ENCODE peak calls at places on chromosomes 3 and 15, in five cellular contexts. N, C, B, V and X are unnamed samples.

GRCh38 chr15:26453914-26454313 is 319.0 kb downstream of the GABRB3 start:
- DNase-seq in N (no peak), V (no peak), C (no peak), B (no peak), X (no peak)

GRCh38 chr3:135368316-135368715 is 573.3 kb downstream of the EPHB1 start:
- DNase-seq in C (no peak), B (no peak), N (no peak), V (no peak), X (no peak)

GRCh38 chr15:26146162-26146561 is 283.0 kb upstream of the ATP10A start:
- DNase-seq in V (no peak), C (no peak), B (no peak), N (no peak), X (no peak)

GRCh38 chr3:14460342-14461005 is 58.1 kb downstream of the SLC6A6 start:
- DNase-seq in N (no peak), B (peak), C (peak), V (no peak), X (no peak)

GRCh38 chr3:137347132-137347531 is 389.3 kb downstream of the IL20RB start:
- DNase-seq in C (no peak), V (no peak), B (no peak), N (no peak), X (no peak)

GRCh38 chr3:133113526-133113925 is 75.3 kb downstream of the TMEM108 start:
- DNase-seq in N (no peak), B (peak), C (peak), V (no peak), X (no peak)

GRCh38 chr3:43879166-43879565 is 188.4 kb downstream of the ABHD5 start:
- DNase-seq in C (no peak), V (no peak), N (no peak), B (peak), X (no peak)

GRCh38 chr3:62142696-62143095 is 230.7 kb downstream of the FEZF2 start:
- DNase-seq in C (no peak), N (no peak), V (no peak), B (no peak), X (no peak)

GRCh38 chr3:67018105-67018788 is 20.1 kb downstream of the KBTBD8 start:
- DNase-seq in C (no peak), N (no peak), B (peak), V (no peak), X (no peak)

GRCh38 chr3:155292133-155292532 is 1.4 kb downstream of the STRIT1 start:
- DNase-seq in B (peak), C (peak), N (no peak), V (no peak), X (no peak)

GRCh38 chr3:79366414-79366813 is 401.4 kb downstream of the ROBO1 start:
- DNase-seq in C (peak), N (no peak), V (no peak), B (peak), X (no peak)

GRCh38 chr15:80780416-80781221 is 1.4 kb downstream of the CEMIP start:
- DNase-seq in N (no peak), B (peak), V (peak), C (no peak), X (no peak)

GRCh38 chr15:78127882-78128281 is 3.4 kb downstream of the CIB2 start:
- DNase-seq in N (no peak), V (no peak), C (no peak), B (no peak), X (no peak)

GRCh38 chr3:152688313-152688712 is 146.6 kb upstream of the P2RY1 start:
- DNase-seq in C (peak), N (no peak), V (peak), B (no peak), X (no peak)

GRCh38 chr3:53157974-53158580 is 2.9 kb upstream of the PRKCD start:
- DNase-seq in C (no peak), N (no peak), V (no peak), B (no peak), X (no peak)

GRCh38 chr15:73747847-73748605 is 5.1 kb downstream of the INSYN1 start:
- DNase-seq in C (no peak), V (no peak), N (no peak), B (no peak), X (no peak)

GRCh38 chr15:38893920-38894259 is 329.3 kb upstream of the RASGRP1 start:
- DNase-seq in V (no peak), C (no peak), N (no peak), B (no peak), X (no peak)

GRCh38 chr15:92810418-92811138 is 89.5 kb upstream of the CHD2 start:
- DNase-seq in B (peak), C (peak), N (no peak), V (peak), X (no peak)

GRCh38 chr15:39589193-39589814 is 8.4 kb downstream of the THBS1 start:
- DNase-seq in N (no peak), C (peak), V (no peak), B (no peak), X (no peak)

GRCh38 chr3:43465109-43465508 is 156.7 kb downstream of the ANO10 start:
- DNase-seq in V (no peak), C (no peak), B (no peak), N (no peak), X (no peak)

GRCh38 chr15:93072440-93073394 is 16.3 kb downstream of the RGMA start:
- DNase-seq in C (peak), B (peak), N (no peak), V (peak), X (no peak)

GRCh38 chr15:29724026-29724425 is 98.2 kb downstream of the TJP1 start:
- DNase-seq in C (no peak), V (no peak), N (no peak), B (no peak), X (no peak)

GRCh38 chr3:108623504-108623903 is 34.0 kb downstream of the DZIP3 start:
- DNase-seq in N (no peak), V (no peak), B (no peak), C (no peak), X (no peak)

GRCh38 chr3:56923546-56924224 is 121.9 kb upstream of the ARHGEF3 start:
- DNase-seq in C (no peak), N (no peak), B (peak), V (no peak), X (no peak)

GRCh38 chr3:31960793-31961431 is 20.1 kb downstream of the OSBPL10 start:
- DNase-seq in C (peak), N (no peak), V (no peak), B (peak), X (no peak)

GRCh38 chr15:74245342-74245931 is 9.3 kb downstream of the CCDC33 start:
- DNase-seq in N (no peak), B (no peak), C (no peak), V (peak), X (no peak)

GRCh38 chr15:70494861-70495571 is 268.3 kb downstream of the UACA start:
- DNase-seq in C (peak), B (peak), V (no peak), N (no peak), X (no peak)

GRCh38 chr3:187920871-187921270 is 175.6 kb upstream of the BCL6 start:
- DNase-seq in V (no peak), N (no peak), B (peak), C (peak), X (no peak)
- TF ChIP-seq CTCF in V (no peak), N (no peak), B (no peak), C (no peak), X (no peak)

GRCh38 chr3:13235079-13235478 is 161.8 kb upstream of the IQSEC1 start:
- DNase-seq in C (no peak), B (no peak), V (no peak), N (no peak), X (no peak)
- TF ChIP-seq CTCF in C (no peak), B (no peak), V (no peak), N (no peak), X (no peak)

DNA sequence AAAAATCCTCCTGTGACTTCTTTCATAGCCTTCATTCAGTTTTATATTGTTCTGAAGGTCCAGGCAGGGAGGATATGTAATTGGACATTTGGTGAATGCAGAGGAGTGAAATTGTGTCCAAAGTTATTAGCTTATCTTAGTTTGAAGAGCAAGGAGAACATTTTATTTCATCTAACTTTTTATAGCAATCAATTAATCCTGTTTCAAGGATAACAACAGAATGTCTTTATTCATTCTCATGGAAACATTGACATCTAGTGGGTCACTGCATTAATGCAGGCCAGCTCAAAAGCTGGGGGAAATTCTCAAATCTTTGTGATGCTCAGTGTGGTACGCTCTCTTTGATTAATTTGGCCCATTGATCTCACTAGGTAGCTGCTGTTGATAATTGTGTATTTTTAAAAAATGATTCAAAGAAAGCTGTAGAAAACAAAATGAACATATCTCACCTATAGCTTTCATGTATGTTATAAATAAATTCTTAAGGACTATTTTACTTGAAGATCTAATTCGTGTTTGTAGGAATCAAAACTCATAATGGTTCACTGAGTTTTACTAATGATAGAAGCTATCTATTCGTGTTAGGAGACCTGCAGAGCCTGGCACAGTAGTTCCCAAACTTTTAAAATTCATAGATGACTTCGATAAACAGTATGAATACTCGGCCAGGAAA is 150.8 kb upstream of the KCNMB2 start:
- DNase-seq in N (no peak), C (no peak), V (peak), B (peak), X (no peak)
- TF ChIP-seq CTCF in N (peak), C (peak), V (peak), B (peak), X (no peak)

GRCh38 chr3:171172070-171172469 is 145.6 kb upstream of the SLC2A2 start:
- DNase-seq in V (no peak), C (no peak), B (no peak), N (no peak), X (no peak)
- TF ChIP-seq CTCF in V (peak), C (peak), B (peak), N (no peak), X (no peak)

GRCh38 chr15:61681038-61681418 is 379.2 kb downstream of the VPS13C start:
- DNase-seq in V (no peak), B (no peak), C (no peak), N (no peak), X (no peak)
- TF ChIP-seq CTCF in V (no peak), B (no peak), C (no peak), N (no peak), X (no peak)

DNA sequence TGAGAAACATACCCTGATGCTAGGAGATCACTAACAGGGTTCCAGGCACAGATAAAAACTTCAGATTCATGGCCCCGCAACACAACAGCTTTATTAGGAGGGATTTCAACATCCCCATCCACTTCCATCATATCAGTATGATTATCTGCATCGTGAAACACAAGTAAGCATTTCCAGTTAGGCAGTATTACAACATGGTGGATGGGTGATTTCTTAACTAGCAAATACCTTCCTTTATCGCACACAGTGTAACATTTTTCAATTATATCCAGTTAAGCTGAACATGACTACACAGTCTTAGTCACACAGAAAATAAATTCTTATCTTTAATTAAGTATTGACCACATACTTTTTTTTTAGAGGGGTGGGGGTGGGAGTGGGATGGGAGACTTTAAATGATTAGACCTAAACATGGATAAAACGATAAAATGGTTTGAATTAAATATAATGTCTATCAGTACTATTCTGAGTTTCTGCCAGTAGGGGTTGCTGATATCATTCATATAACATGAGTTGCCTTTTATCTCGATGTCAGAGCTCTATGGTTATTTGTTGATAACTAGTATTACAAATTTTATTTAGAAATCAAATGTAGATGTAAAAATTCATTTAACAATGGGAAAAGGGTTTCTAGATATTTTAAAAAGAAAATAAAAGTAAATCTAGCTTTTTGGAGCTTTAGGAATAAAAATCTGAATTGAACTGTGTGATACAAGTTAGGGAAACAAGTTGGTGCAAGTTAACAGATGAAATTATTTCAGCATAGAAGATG is 146.6 kb downstream of the TBL1XR1 start:
- DNase-seq in C (peak), B (peak), V (no peak), N (no peak), X (no peak)
- TF ChIP-seq CTCF in C (peak), B (peak), V (peak), N (no peak), X (no peak)